ENCODE peak calls at places on chromosomes 3 and 15, in nine cellular contexts. B is ovary; Q is thoracic aorta; W is CD8-positive, alpha-beta T cell; D is fibroblast of the aortic adventitia; F is astrocyte; O is Panc1; R is HFF-Myc; E is dorsolateral prefrontal cortex. K is an unnamed sample.

GRCh38 chr3:5122741-5123706 is 932 bp downstream of the ARL8B start:
- DNase-seq in D (peak; percentile 83), B (no peak), W (no peak), O (no peak), E (no peak), F (peak; percentile 75), R (no peak), Q (no peak), K (peak; percentile 86)

GRCh38 chr3:42500091-42500490 is 2.4 kb upstream of the VIPR1 start:
- DNase-seq in D (no peak), Q (no peak), F (no peak), O (no peak), W (no peak), R (no peak), B (no peak), E (no peak), K (no peak)

GRCh38 chr15:69031013-69032001 is 16.8 kb downstream of the NOX5 start:
- DNase-seq in E (no peak), R (no peak), F (peak; percentile 27), B (peak; percentile 74), D (no peak), W (peak; percentile 4), Q (no peak), O (no peak), K (peak; percentile 62)

GRCh38 chr15:67820992-67821783 is 4.1 kb upstream of the SKOR1 start:
- DNase-seq in F (peak; percentile 31), R (no peak), O (no peak), E (no peak), Q (no peak), W (no peak), B (peak; percentile 82), D (peak; percentile 51), K (peak; percentile 64)

GRCh38 chr3:37526511-37526910 is 335.2 kb upstream of the CTDSPL start:
- DNase-seq in F (peak; percentile 78), O (no peak), B (peak; percentile 73), R (no peak), D (peak; percentile 91), E (no peak), W (no peak), Q (peak; percentile 59), K (peak; percentile 30)

GRCh38 chr15:38476120-38476519 is 22.2 kb downstream of the FAM98B start:
- DNase-seq in W (no peak), D (no peak), F (no peak), E (no peak), Q (no peak), O (no peak), B (no peak), R (no peak), K (no peak)

GRCh38 chr15:66846031-66846430 is 144.0 kb downstream of the SMAD6 start:
- DNase-seq in E (no peak), W (no peak), B (no peak), Q (no peak), F (no peak), O (no peak), R (no peak), D (no peak), K (no peak)

GRCh38 chr15:75763137-75763611 is 50.5 kb upstream of the CSPG4 start:
- DNase-seq in B (no peak), W (no peak), Q (no peak), O (no peak), E (no peak), D (no peak), F (no peak), R (no peak), K (no peak)

GRCh38 chr3:157501863-157502262 is 1.4 kb downstream of the VEPH1 start:
- DNase-seq in Q (no peak), E (no peak), W (no peak), R (no peak), O (no peak), F (no peak), B (no peak), D (no peak), K (no peak)

GRCh38 chr3:21466491-21466890 is 284.5 kb downstream of the ZNF385D start:
- DNase-seq in F (peak; percentile 51), D (no peak), R (no peak), Q (no peak), B (no peak), E (no peak), W (no peak), O (no peak), K (no peak)

GRCh38 chr3:14416453-14416852 is 14.0 kb downstream of the SLC6A6 start:
- DNase-seq in O (no peak), B (no peak), E (no peak), R (no peak), D (no peak), W (no peak), F (no peak), Q (no peak), K (no peak)

GRCh38 chr15:71781179-71781964 is 29.0 kb upstream of the NR2E3 start:
- DNase-seq in F (peak; percentile 56), R (no peak), E (no peak), Q (no peak), B (no peak), D (peak; percentile 38), W (no peak), O (no peak), K (peak; percentile 55)

GRCh38 chr15:96252148-96252547 is 78.4 kb upstream of the NR2F2 start:
- DNase-seq in E (no peak), W (no peak), Q (no peak), F (no peak), D (no peak), B (no peak), O (no peak), R (no peak), K (no peak)
- H3K4me3 ChIP-seq in E (no peak overlapping the region), W (no peak overlapping the region), Q (no peak overlapping the region), F (no peak overlapping the region), D (no peak overlapping the region), B (no peak overlapping the region), O (no peak overlapping the region), R (no peak overlapping the region), K (no peak overlapping the region)

GRCh38 chr3:58308728-58309127 is 2.4 kb downstream of the HTD2 start:
- DNase-seq in D (peak; percentile 32), W (no peak), R (no peak), B (no peak), Q (no peak), O (no peak), F (no peak), E (no peak), K (peak; percentile 44)

GRCh38 chr3:58305882-58306661 is at the start of the genes HTD2 and RPP14:
- DNase-seq in O (peak; percentile 80), D (peak; percentile 98), W (peak; percentile 97), F (peak; percentile 91), R (peak; percentile 90), Q (peak; percentile 91), B (peak; percentile 99), E (peak; percentile 96), K (peak; percentile 98)

DNA sequence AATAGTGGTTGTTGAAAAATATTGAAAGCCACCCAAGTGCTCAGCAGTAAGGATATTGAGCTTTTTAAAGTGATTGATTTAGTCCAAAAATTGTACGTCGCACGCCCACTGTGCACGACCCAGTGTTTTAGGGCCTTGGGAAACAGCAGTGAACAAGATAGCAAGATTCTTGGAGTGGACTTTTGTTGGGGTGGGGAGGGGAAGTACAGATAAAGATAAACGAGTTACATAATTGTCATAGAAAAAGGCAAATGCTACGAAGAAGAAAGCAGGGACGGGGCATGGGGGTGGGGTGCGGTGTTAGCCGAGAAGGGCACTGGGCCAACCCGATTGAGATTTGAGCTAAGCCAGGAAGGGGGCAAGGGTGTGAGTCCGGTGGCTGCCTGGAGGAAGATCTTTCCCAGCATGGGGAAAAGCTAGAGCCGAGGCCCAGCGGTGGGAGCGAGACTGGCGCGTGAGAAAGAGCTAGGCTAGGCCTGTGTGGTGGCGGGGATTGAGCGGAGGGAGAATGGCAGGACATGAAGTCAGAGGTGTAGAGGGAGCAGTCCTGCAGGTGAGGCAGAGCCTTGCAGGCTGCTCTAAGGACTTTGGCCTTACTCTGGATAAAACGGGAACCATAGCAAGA is 454 bp downstream of the HTD2 start:
- DNase-seq in E (no peak), W (no peak), B (peak; percentile 72), Q (no peak), O (no peak), R (no peak), F (peak; percentile 26), D (no peak), K (peak; percentile 42)
- TF ChIP-seq CTCF in E (no peak), W (no peak), B (no peak), Q (no peak), O (no peak), R (no peak), F (no peak), D (peak; percentile 34), K (peak; percentile 33)

GRCh38 chr3:184712248-184712559 is 340 bp upstream of the MAGEF1 start:
- DNase-seq in W (no peak), R (no peak), E (no peak), B (no peak), F (peak; percentile 90), D (no peak), O (no peak), Q (no peak), K (no peak)

GRCh38 chr3:184715943-184716651 is 4.2 kb upstream of the MAGEF1 start:
- DNase-seq in O (no peak), R (no peak), Q (no peak), F (peak; percentile 76), W (no peak), B (no peak), D (peak; percentile 77), E (no peak), K (peak; percentile 23)

GRCh38 chr3:184711366-184712247 is at the start of gene MAGEF1:
- DNase-seq in D (peak; percentile 82), E (peak; percentile 76), O (no peak), F (peak; percentile 53), Q (peak; percentile 56), W (peak; percentile 60), B (peak; percentile 88), R (peak; percentile 61), K (peak; percentile 73)

GRCh38 chr3:184712579-184713355 is 903 bp upstream of the MAGEF1 start:
- DNase-seq in E (no peak), Q (no peak), D (no peak), F (no peak), R (no peak), O (no peak), W (no peak), B (no peak), K (no peak)

DNA sequence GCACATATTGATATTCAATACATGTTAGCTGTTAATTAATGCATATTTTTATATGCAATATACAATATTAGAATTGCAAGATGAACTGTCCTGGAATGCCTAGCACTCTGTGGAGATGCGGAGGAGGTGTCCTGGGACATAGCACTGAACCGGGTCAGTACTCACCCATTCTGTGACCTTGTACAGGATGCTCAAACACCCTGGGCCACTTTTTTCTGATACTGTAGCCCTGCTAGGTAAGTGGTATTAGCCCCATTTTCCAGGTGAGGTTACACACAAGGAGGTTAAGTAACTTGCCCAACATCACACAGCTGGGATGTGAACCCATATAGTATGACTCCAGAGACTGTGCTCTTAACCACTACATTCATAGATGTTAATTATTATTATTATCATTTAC is 1.7 kb upstream of the MAGEF1 start:
- DNase-seq in Q (no peak), W (no peak), F (no peak), R (no peak), O (no peak), D (no peak), E (no peak), B (no peak), K (no peak)
- H3K4me3 ChIP-seq in Q (no peak overlapping the region), W (no peak overlapping the region), F (no peak overlapping the region), R (no peak overlapping the region), O (no peak overlapping the region), D (no peak overlapping the region), E (no peak overlapping the region), B (no peak overlapping the region), K (no peak overlapping the region)

DNA sequence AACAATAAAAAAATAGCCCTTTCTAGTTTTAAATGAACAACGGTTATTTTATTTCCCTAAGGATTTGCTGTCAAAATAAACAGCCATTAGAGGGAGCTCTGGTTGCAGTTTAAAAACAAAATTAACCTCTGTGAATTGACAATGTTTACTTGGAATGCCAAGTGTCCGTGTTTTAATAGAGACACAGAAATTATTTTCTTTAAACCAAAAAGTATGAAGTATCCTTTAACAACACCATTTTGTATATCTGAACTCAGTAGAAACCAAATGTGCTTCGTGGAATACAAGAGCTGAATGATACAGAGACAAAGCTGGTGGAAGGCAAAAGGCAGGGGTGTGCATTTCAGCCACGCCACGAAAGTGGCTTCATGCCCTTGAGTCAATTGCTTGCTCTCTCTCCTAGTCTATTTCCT is 74.4 kb downstream of the MOBP start:
- DNase-seq in E (no peak), R (no peak), F (peak; percentile 6), Q (no peak), W (no peak), O (no peak), B (no peak), D (peak; percentile 52), K (peak; percentile 41)
- TF ChIP-seq CTCF in E (peak; percentile 76), R (peak; percentile 34), F (peak; percentile 56), Q (no peak), W (no peak), O (peak; percentile 62), B (no peak), D (peak; percentile 51), K (peak; percentile 65)